ENCODE peak calls at places on chromosomes 1 and 21, in nine cellular contexts. One of them, this sample, is unnamed.

GRCh38 chr1:44947060-44947773 is 39.2 kb downstream of the EIF2B3 start:
- DNase-seq in body of pancreas: peak; percentile 18
- DNase-seq in thyroid gland: peak; percentile 63
- DNase-seq in GM12878: no peak
- DNase-seq in stomach: no peak
- DNase-seq in A549: no peak
- DNase-seq in HepG2: no peak
- DNase-seq in ovary: peak; percentile 31
- DNase-seq in NB4: no peak
- DNase-seq in this sample: no peak

GRCh38 chr1:215606564-215607168 is 39.6 kb downstream of the KCTD3 start:
- DNase-seq in body of pancreas: no peak
- DNase-seq in thyroid gland: no peak
- DNase-seq in GM12878: no peak
- DNase-seq in stomach: no peak
- DNase-seq in A549: peak; percentile 15
- DNase-seq in HepG2: no peak
- DNase-seq in ovary: no peak
- DNase-seq in NB4: peak; percentile 8
- DNase-seq in this sample: no peak

GRCh38 chr21:36207577-36208320 is 51.1 kb downstream of the DOP1B start:
- DNase-seq in body of pancreas: no peak
- DNase-seq in thyroid gland: no peak
- DNase-seq in GM12878: no peak
- DNase-seq in stomach: no peak
- DNase-seq in A549: no peak
- DNase-seq in HepG2: no peak
- DNase-seq in ovary: no peak
- DNase-seq in NB4: peak; percentile 29
- DNase-seq in this sample: no peak

GRCh38 chr1:215290018-215290417 is 207.5 kb downstream of the KCNK2 start:
- DNase-seq in body of pancreas: no peak
- DNase-seq in thyroid gland: peak; percentile 33
- DNase-seq in GM12878: no peak
- DNase-seq in stomach: no peak
- DNase-seq in A549: no peak
- DNase-seq in HepG2: no peak
- DNase-seq in ovary: no peak
- DNase-seq in NB4: no peak
- DNase-seq in this sample: no peak

GRCh38 chr1:38589036-38589435 is 270.5 kb downstream of the RRAGC start:
- DNase-seq in body of pancreas: peak; percentile 17
- DNase-seq in thyroid gland: peak; percentile 35
- DNase-seq in GM12878: no peak
- DNase-seq in stomach: peak; percentile 29
- DNase-seq in A549: no peak
- DNase-seq in HepG2: no peak
- DNase-seq in ovary: no peak
- DNase-seq in NB4: no peak
- DNase-seq in this sample: peak; percentile 56

GRCh38 chr1:166839600-166840308 is 479 bp downstream of the POGK start:
- DNase-seq in body of pancreas: peak; percentile 51
- DNase-seq in thyroid gland: peak; percentile 65
- DNase-seq in GM12878: no peak
- DNase-seq in stomach: peak; percentile 57
- DNase-seq in A549: peak; percentile 46
- DNase-seq in HepG2: peak; percentile 17
- DNase-seq in ovary: peak; percentile 64
- DNase-seq in NB4: peak; percentile 62
- DNase-seq in this sample: peak; percentile 76

GRCh38 chr1:196910208-196910607 is 22.4 kb downstream of the CFHR4 start:
- DNase-seq in body of pancreas: no peak
- DNase-seq in thyroid gland: no peak
- DNase-seq in GM12878: no peak
- DNase-seq in stomach: no peak
- DNase-seq in A549: no peak
- DNase-seq in HepG2: no peak
- DNase-seq in ovary: no peak
- DNase-seq in NB4: no peak
- DNase-seq in this sample: no peak

GRCh38 chr1:169427081-169427611 is at the start of gene CCDC181:
- DNase-seq in body of pancreas: peak; percentile 56
- DNase-seq in thyroid gland: peak; percentile 46
- DNase-seq in GM12878: peak; percentile 8
- DNase-seq in stomach: peak; percentile 54
- DNase-seq in A549: peak; percentile 7
- DNase-seq in HepG2: peak; percentile 3
- DNase-seq in ovary: peak; percentile 78
- DNase-seq in NB4: no peak
- DNase-seq in this sample: peak; percentile 65

GRCh38 chr1:203668401-203668800 is 41.8 kb downstream of the ATP2B4 start:
- DNase-seq in body of pancreas: no peak
- DNase-seq in thyroid gland: peak; percentile 70
- DNase-seq in GM12878: no peak
- DNase-seq in stomach: no peak
- DNase-seq in A549: no peak
- DNase-seq in HepG2: no peak
- DNase-seq in ovary: no peak
- DNase-seq in NB4: no peak
- DNase-seq in this sample: no peak

GRCh38 chr1:17569200-17570139 is 30.0 kb downstream of the ARHGEF10L start:
- DNase-seq in body of pancreas: peak; percentile 64
- DNase-seq in thyroid gland: peak; percentile 93
- DNase-seq in GM12878: no peak
- DNase-seq in stomach: peak; percentile 70
- DNase-seq in A549: no peak
- DNase-seq in HepG2: peak; percentile 44
- DNase-seq in ovary: peak; percentile 91
- DNase-seq in NB4: peak; percentile 78
- DNase-seq in this sample: peak; percentile 95

GRCh38 chr1:72397786-72398185 is 115.4 kb upstream of the NEGR1 start:
- DNase-seq in body of pancreas: no peak
- DNase-seq in thyroid gland: no peak
- DNase-seq in GM12878: no peak
- DNase-seq in stomach: no peak
- DNase-seq in A549: no peak
- DNase-seq in HepG2: no peak
- DNase-seq in ovary: no peak
- DNase-seq in NB4: peak; percentile 2
- DNase-seq in this sample: no peak

GRCh38 chr1:233113009-233113712 is 162.8 kb downstream of the NTPCR start:
- DNase-seq in body of pancreas: peak; percentile 16
- DNase-seq in thyroid gland: peak; percentile 63
- DNase-seq in GM12878: peak; percentile 26
- DNase-seq in stomach: peak; percentile 41
- DNase-seq in A549: peak; percentile 82
- DNase-seq in HepG2: peak; percentile 48
- DNase-seq in ovary: peak; percentile 47
- DNase-seq in NB4: peak; percentile 99
- DNase-seq in this sample: peak; percentile 91

GRCh38 chr1:60821156-60821555 is 261.2 kb upstream of the NFIA start:
- DNase-seq in body of pancreas: no peak
- DNase-seq in thyroid gland: no peak
- DNase-seq in GM12878: no peak
- DNase-seq in stomach: no peak
- DNase-seq in A549: no peak
- DNase-seq in HepG2: no peak
- DNase-seq in ovary: no peak
- DNase-seq in NB4: no peak
- DNase-seq in this sample: no peak

GRCh38 chr21:44379991-44380865 is 26.8 kb downstream of the TRPM2 start:
- DNase-seq in body of pancreas: no peak
- DNase-seq in thyroid gland: no peak
- DNase-seq in GM12878: no peak
- DNase-seq in stomach: no peak
- DNase-seq in A549: no peak
- DNase-seq in HepG2: no peak
- DNase-seq in ovary: no peak
- DNase-seq in NB4: no peak
- DNase-seq in this sample: no peak

GRCh38 chr1:36224537-36225297 is 474 bp downstream of the THRAP3 start:
- DNase-seq in body of pancreas: no peak
- DNase-seq in thyroid gland: peak; percentile 74
- DNase-seq in GM12878: no peak
- DNase-seq in stomach: peak; percentile 65
- DNase-seq in A549: peak; percentile 92
- DNase-seq in HepG2: peak; percentile 89
- DNase-seq in ovary: no peak
- DNase-seq in NB4: no peak
- DNase-seq in this sample: peak; percentile 92

GRCh38 chr1:150551049-150551783 is 2.0 kb downstream of the ADAMTSL4 start:
- DNase-seq in body of pancreas: no peak
- DNase-seq in thyroid gland: no peak
- DNase-seq in GM12878: no peak
- DNase-seq in stomach: no peak
- DNase-seq in A549: no peak
- DNase-seq in HepG2: no peak
- DNase-seq in ovary: no peak
- DNase-seq in NB4: no peak
- DNase-seq in this sample: peak; percentile 77

GRCh38 chr1:51156752-51157151 is 54.7 kb downstream of the C1orf185 start:
- DNase-seq in body of pancreas: no peak
- DNase-seq in thyroid gland: no peak
- DNase-seq in GM12878: no peak
- DNase-seq in stomach: no peak
- DNase-seq in A549: no peak
- DNase-seq in HepG2: no peak
- DNase-seq in ovary: no peak
- DNase-seq in NB4: no peak
- DNase-seq in this sample: no peak

GRCh38 chr1:200880212-200880611 is 7.4 kb downstream of the GPR25 start:
- DNase-seq in body of pancreas: no peak
- DNase-seq in thyroid gland: no peak
- DNase-seq in GM12878: peak; percentile 77
- DNase-seq in stomach: no peak
- DNase-seq in A549: no peak
- DNase-seq in HepG2: no peak
- DNase-seq in ovary: no peak
- DNase-seq in NB4: no peak
- DNase-seq in this sample: peak; percentile 39

GRCh38 chr1:30834249-30834648 is 74.3 kb downstream of the SDC3 start:
- DNase-seq in body of pancreas: no peak
- DNase-seq in thyroid gland: no peak
- DNase-seq in GM12878: no peak
- DNase-seq in stomach: no peak
- DNase-seq in A549: no peak
- DNase-seq in HepG2: no peak
- DNase-seq in ovary: no peak
- DNase-seq in NB4: no peak
- DNase-seq in this sample: no peak

GRCh38 chr1:54137532-54138061 is 15.2 kb downstream of the CDCP2 start:
- DNase-seq in body of pancreas: no peak
- DNase-seq in thyroid gland: peak; percentile 5
- DNase-seq in GM12878: no peak
- DNase-seq in stomach: no peak
- DNase-seq in A549: no peak
- DNase-seq in HepG2: no peak
- DNase-seq in ovary: peak; percentile 52
- DNase-seq in NB4: no peak
- DNase-seq in this sample: no peak

GRCh38 chr1:151616505-151616849 is 4.6 kb downstream of the SNX27 start:
- DNase-seq in body of pancreas: no peak
- DNase-seq in thyroid gland: no peak
- DNase-seq in GM12878: no peak
- DNase-seq in stomach: no peak
- DNase-seq in A549: no peak
- DNase-seq in HepG2: no peak
- DNase-seq in ovary: no peak
- DNase-seq in NB4: no peak
- DNase-seq in this sample: no peak

GRCh38 chr1:89276690-89277089 is 4.0 kb upstream of the GBP5 start:
- DNase-seq in body of pancreas: no peak
- DNase-seq in thyroid gland: no peak
- DNase-seq in GM12878: no peak
- DNase-seq in stomach: no peak
- DNase-seq in A549: no peak
- DNase-seq in HepG2: no peak
- DNase-seq in ovary: no peak
- DNase-seq in NB4: no peak
- DNase-seq in this sample: no peak

GRCh38 chr1:94709891-94710581 is 110.1 kb upstream of the SLC44A3 start:
- DNase-seq in body of pancreas: no peak
- DNase-seq in thyroid gland: no peak
- DNase-seq in GM12878: no peak
- DNase-seq in stomach: no peak
- DNase-seq in A549: no peak
- DNase-seq in HepG2: no peak
- DNase-seq in ovary: no peak
- DNase-seq in NB4: no peak
- DNase-seq in this sample: no peak

GRCh38 chr1:6870571-6870970 is 85.3 kb downstream of the CAMTA1 start:
- DNase-seq in body of pancreas: no peak
- DNase-seq in thyroid gland: no peak
- DNase-seq in GM12878: no peak
- DNase-seq in stomach: no peak
- DNase-seq in A549: no peak
- DNase-seq in HepG2: no peak
- DNase-seq in ovary: no peak
- DNase-seq in NB4: no peak
- DNase-seq in this sample: no peak
- TF ChIP-seq CTCF in body of pancreas: no peak
- TF ChIP-seq CTCF in thyroid gland: no peak
- TF ChIP-seq CTCF in GM12878: no peak
- TF ChIP-seq CTCF in stomach: no peak
- TF ChIP-seq CTCF in A549: no peak
- TF ChIP-seq CTCF in HepG2: no peak
- TF ChIP-seq CTCF in ovary: no peak
- TF ChIP-seq CTCF in NB4: no peak
- TF ChIP-seq CTCF in this sample: no peak

GRCh38 chr1:40979241-40980067 is at the start of gene CTPS1:
- DNase-seq in body of pancreas: peak; percentile 96
- DNase-seq in thyroid gland: peak; percentile 95
- DNase-seq in GM12878: peak; percentile 59
- DNase-seq in stomach: peak; percentile 97
- DNase-seq in A549: peak; percentile 89
- DNase-seq in HepG2: peak; percentile 84
- DNase-seq in ovary: peak; percentile 99
- DNase-seq in NB4: peak; percentile 94
- DNase-seq in this sample: peak; percentile 98
- TF ChIP-seq POLR2A in body of pancreas: peak; percentile 36
- TF ChIP-seq POLR2A in thyroid gland: no peak
- TF ChIP-seq POLR2A in GM12878: peak; percentile 91
- TF ChIP-seq POLR2A in stomach: no peak
- TF ChIP-seq POLR2A in A549: peak; percentile 55
- TF ChIP-seq POLR2A in HepG2: peak; percentile 75
- TF ChIP-seq POLR2A in ovary: peak; percentile 53
- TF ChIP-seq POLR2A in NB4: peak; percentile 72
- TF ChIP-seq POLR2A in this sample: peak; percentile 52

GRCh38 chr1:66452162-66452561 is 81.8 kb upstream of the SGIP1 start:
- DNase-seq in body of pancreas: no peak
- DNase-seq in thyroid gland: no peak
- DNase-seq in GM12878: no peak
- DNase-seq in stomach: no peak
- DNase-seq in A549: no peak
- DNase-seq in HepG2: no peak
- DNase-seq in ovary: no peak
- DNase-seq in NB4: no peak
- DNase-seq in this sample: no peak
- TF ChIP-seq CTCF in body of pancreas: no peak
- TF ChIP-seq CTCF in thyroid gland: no peak
- TF ChIP-seq CTCF in GM12878: no peak
- TF ChIP-seq CTCF in stomach: no peak
- TF ChIP-seq CTCF in A549: no peak
- TF ChIP-seq CTCF in HepG2: peak; percentile 11
- TF ChIP-seq CTCF in ovary: no peak
- TF ChIP-seq CTCF in NB4: no peak
- TF ChIP-seq CTCF in this sample: no peak

GRCh38 chr21:37267269-37268185 is at the start of gene VPS26C:
- DNase-seq in body of pancreas: peak; percentile 98
- DNase-seq in thyroid gland: peak; percentile 99
- DNase-seq in GM12878: peak; percentile 99
- DNase-seq in stomach: peak; percentile 98
- DNase-seq in A549: peak; percentile 58
- DNase-seq in HepG2: peak; percentile 97
- DNase-seq in ovary: peak; percentile 97
- DNase-seq in NB4: peak; percentile 99
- DNase-seq in this sample: peak; percentile 99
- TF ChIP-seq POLR2A in body of pancreas: peak; percentile 87
- TF ChIP-seq POLR2A in thyroid gland: peak; percentile 67
- TF ChIP-seq POLR2A in GM12878: peak; percentile 96
- TF ChIP-seq POLR2A in stomach: peak; percentile 36
- TF ChIP-seq POLR2A in A549: peak; percentile 45
- TF ChIP-seq POLR2A in HepG2: peak; percentile 94
- TF ChIP-seq POLR2A in ovary: peak; percentile 71
- TF ChIP-seq POLR2A in NB4: peak; percentile 49
- TF ChIP-seq POLR2A in this sample: peak; percentile 65